ENCODE peak calls at places on chromosomes 6 and 20, in five cellular contexts. D is lung, J is right cardiac atrium, T is gastrocnemius medialis, Q is right lobe of liver. I is an unnamed sample.

GRCh38 chr6:43846556-43846955 is 76.5 kb downstream of the VEGFA start:
- ATAC-seq in D (no peak), J (no peak), Q (no peak), T (no peak), I (no peak)

GRCh38 chr6:132590362-132590761 is 821 bp upstream of the TAAR5 start:
- ATAC-seq in Q (no peak), J (no peak), T (no peak), D (no peak), I (no peak)

GRCh38 chr20:54043044-54043967 is 27.1 kb downstream of the BCAS1 start:
- ATAC-seq in T (no peak), Q (no peak), J (peak), D (peak), I (peak)

GRCh38 chr6:146014233-146014632 is 14.6 kb upstream of the GRM1 start:
- ATAC-seq in J (no peak), T (no peak), Q (no peak), D (no peak), I (no peak)

GRCh38 chr20:44622501-44623270 is 28.8 kb downstream of the ADA start:
- ATAC-seq in Q (no peak), J (no peak), D (no peak), T (no peak), I (no peak)

GRCh38 chr20:49400904-49401303 is 81.6 kb downstream of the KCNB1 start:
- ATAC-seq in T (peak), J (peak), Q (no peak), D (no peak), I (peak)

GRCh38 chr6:13763740-13764381 is 50.5 kb downstream of the MCUR1 start:
- ATAC-seq in Q (no peak), T (no peak), J (no peak), D (no peak), I (no peak)

GRCh38 chr6:11865926-11866325 is 87.3 kb upstream of the ADTRP start:
- ATAC-seq in J (no peak), D (no peak), Q (no peak), T (no peak), I (no peak)

GRCh38 chr6:159959165-159959975 is 9.5 kb upstream of the IGF2R start:
- ATAC-seq in D (peak), J (peak), T (peak), Q (peak), I (peak)

GRCh38 chr6:43972915-43973304 is 154.3 kb downstream of the MRPL14 start:
- ATAC-seq in J (peak), T (peak), D (peak), Q (peak), I (peak)

GRCh38 chr6:145360865-145361264 is 374.5 kb downstream of the EPM2A start:
- ATAC-seq in D (no peak), T (no peak), Q (no peak), J (no peak), I (no peak)

GRCh38 chr20:51792960-51793359 is 9.4 kb downstream of the SALL4 start:
- ATAC-seq in Q (no peak), J (no peak), D (no peak), T (no peak), I (no peak)

GRCh38 chr6:106747139-106747538 is 117.8 kb downstream of the QRSL1 start:
- ATAC-seq in J (no peak), D (no peak), Q (no peak), T (no peak), I (no peak)

GRCh38 chr20:25545171-25545570 is 40.2 kb downstream of the NINL start:
- ATAC-seq in T (no peak), D (no peak), J (no peak), Q (no peak), I (no peak)

GRCh38 chr6:16651871-16652270 is 109.4 kb downstream of the ATXN1 start:
- ATAC-seq in Q (no peak), D (peak), J (no peak), T (no peak), I (no peak)

GRCh38 chr20:8394308-8394945 is 262.4 kb downstream of the PLCB1 start:
- ATAC-seq in D (peak), Q (peak), J (no peak), T (no peak), I (no peak)

GRCh38 chr20:44796758-44797457 is 13.4 kb downstream of the RIMS4 start:
- ATAC-seq in D (no peak), T (no peak), Q (no peak), J (no peak), I (no peak)

GRCh38 chr6:99614430-99615161 is 8.0 kb downstream of the PRDM13 start:
- ATAC-seq in Q (no peak), D (no peak), J (no peak), T (no peak), I (no peak)

GRCh38 chr20:56833427-56833826 is 204.3 kb downstream of the TFAP2C start:
- ATAC-seq in T (no peak), Q (no peak), J (no peak), D (no peak), I (no peak)

GRCh38 chr6:37171970-37172812 is 2.2 kb downstream of the PIM1 start:
- ATAC-seq in T (peak), J (peak), D (peak), Q (peak), I (peak)

GRCh38 chr6:56938634-56939294 is 16.1 kb upstream of the BEND6 start:
- ATAC-seq in J (peak), T (peak), D (peak), Q (peak), I (no peak)

GRCh38 chr6:117346142-117346930 is 79.4 kb downstream of the ROS1 start:
- ATAC-seq in J (no peak), T (peak), D (no peak), Q (peak), I (no peak)

I was measured in gastroesophageal sphincter.